ENCODE peak calls at places on chromosomes 12 and 14, in ten cellular contexts. One of them, this sample, is unnamed.

GRCh38 chr14:94601961-94602391 is 10.2 kb upstream of the SERPINA3 start:
- DNase-seq in breast epithelium: peak
- DNase-seq in lower leg skin: peak
- DNase-seq in uterus: peak
- DNase-seq in Peyer's patch: peak
- DNase-seq in erythroblast: no peak
- DNase-seq in A549: peak
- DNase-seq in esophagus squamous epithelium: no peak
- DNase-seq in tibial nerve: peak
- DNase-seq in IMR-90: peak
- DNase-seq in this sample: peak

GRCh38 chr14:91228112-91229004 is 16.1 kb downstream of the GPR68 start:
- DNase-seq in Peyer's patch: peak
- DNase-seq in erythroblast: peak
- DNase-seq in esophagus squamous epithelium: no peak
- DNase-seq in uterus: no peak
- DNase-seq in tibial nerve: no peak
- DNase-seq in breast epithelium: no peak
- DNase-seq in IMR-90: peak
- DNase-seq in lower leg skin: no peak
- DNase-seq in A549: no peak
- DNase-seq in this sample: no peak

GRCh38 chr14:77482422-77482821 is 16.2 kb downstream of the ISM2 start:
- DNase-seq in Peyer's patch: no peak
- DNase-seq in lower leg skin: no peak
- DNase-seq in breast epithelium: no peak
- DNase-seq in erythroblast: no peak
- DNase-seq in IMR-90: no peak
- DNase-seq in A549: no peak
- DNase-seq in uterus: no peak
- DNase-seq in tibial nerve: no peak
- DNase-seq in esophagus squamous epithelium: no peak
- DNase-seq in this sample: no peak

GRCh38 chr12:49339464-49339861 is 2.5 kb upstream of the C1QL4 start:
- DNase-seq in A549: no peak
- DNase-seq in Peyer's patch: no peak
- DNase-seq in esophagus squamous epithelium: no peak
- DNase-seq in breast epithelium: no peak
- DNase-seq in lower leg skin: peak
- DNase-seq in IMR-90: no peak
- DNase-seq in tibial nerve: no peak
- DNase-seq in uterus: no peak
- DNase-seq in erythroblast: peak
- DNase-seq in this sample: no peak

GRCh38 chr14:91249841-91250616 is 5.5 kb upstream of the GPR68 start:
- DNase-seq in IMR-90: no peak
- DNase-seq in esophagus squamous epithelium: no peak
- DNase-seq in A549: peak
- DNase-seq in tibial nerve: no peak
- DNase-seq in lower leg skin: no peak
- DNase-seq in Peyer's patch: peak
- DNase-seq in breast epithelium: no peak
- DNase-seq in uterus: no peak
- DNase-seq in erythroblast: peak
- DNase-seq in this sample: no peak

GRCh38 chr14:96177766-96178377 is 26.8 kb upstream of the BDKRB2 start:
- DNase-seq in IMR-90: no peak
- DNase-seq in A549: no peak
- DNase-seq in Peyer's patch: no peak
- DNase-seq in breast epithelium: peak
- DNase-seq in uterus: peak
- DNase-seq in lower leg skin: no peak
- DNase-seq in esophagus squamous epithelium: no peak
- DNase-seq in tibial nerve: peak
- DNase-seq in erythroblast: no peak
- DNase-seq in this sample: no peak

GRCh38 chr12:116040412-116040811 is 237.1 kb downstream of the MED13L start:
- DNase-seq in uterus: no peak
- DNase-seq in lower leg skin: no peak
- DNase-seq in A549: no peak
- DNase-seq in tibial nerve: no peak
- DNase-seq in breast epithelium: no peak
- DNase-seq in Peyer's patch: no peak
- DNase-seq in esophagus squamous epithelium: no peak
- DNase-seq in erythroblast: no peak
- DNase-seq in IMR-90: peak
- DNase-seq in this sample: no peak

GRCh38 chr12:127296591-127296990 is 970.4 kb upstream of the TMEM132C start:
- DNase-seq in lower leg skin: peak
- DNase-seq in IMR-90: no peak
- DNase-seq in erythroblast: no peak
- DNase-seq in tibial nerve: no peak
- DNase-seq in Peyer's patch: no peak
- DNase-seq in A549: no peak
- DNase-seq in esophagus squamous epithelium: no peak
- DNase-seq in breast epithelium: no peak
- DNase-seq in uterus: no peak
- DNase-seq in this sample: no peak

GRCh38 chr12:112868459-112869041 is 38.2 kb upstream of the OAS1 start:
- DNase-seq in IMR-90: no peak
- DNase-seq in esophagus squamous epithelium: no peak
- DNase-seq in lower leg skin: no peak
- DNase-seq in tibial nerve: no peak
- DNase-seq in erythroblast: no peak
- DNase-seq in breast epithelium: no peak
- DNase-seq in uterus: no peak
- DNase-seq in A549: no peak
- DNase-seq in Peyer's patch: no peak
- DNase-seq in this sample: no peak

GRCh38 chr12:40819427-40820108 is 127.3 kb downstream of the CNTN1 start:
- DNase-seq in IMR-90: no peak
- DNase-seq in breast epithelium: no peak
- DNase-seq in tibial nerve: no peak
- DNase-seq in Peyer's patch: no peak
- DNase-seq in esophagus squamous epithelium: no peak
- DNase-seq in A549: peak
- DNase-seq in lower leg skin: peak
- DNase-seq in erythroblast: no peak
- DNase-seq in uterus: peak
- DNase-seq in this sample: no peak

GRCh38 chr12:100717733-100718067 is 76.9 kb upstream of the ANO4 start:
- DNase-seq in Peyer's patch: no peak
- DNase-seq in esophagus squamous epithelium: no peak
- DNase-seq in erythroblast: no peak
- DNase-seq in tibial nerve: no peak
- DNase-seq in IMR-90: no peak
- DNase-seq in A549: no peak
- DNase-seq in lower leg skin: no peak
- DNase-seq in uterus: no peak
- DNase-seq in breast epithelium: no peak
- DNase-seq in this sample: no peak

GRCh38 chr14:85122690-85123089 is 407.3 kb upstream of the FLRT2 start:
- DNase-seq in breast epithelium: no peak
- DNase-seq in tibial nerve: no peak
- DNase-seq in Peyer's patch: no peak
- DNase-seq in lower leg skin: no peak
- DNase-seq in A549: no peak
- DNase-seq in uterus: no peak
- DNase-seq in esophagus squamous epithelium: no peak
- DNase-seq in erythroblast: no peak
- DNase-seq in IMR-90: peak
- DNase-seq in this sample: no peak

GRCh38 chr12:121570467-121571283 is 10.1 kb downstream of the KDM2B start:
- DNase-seq in Peyer's patch: no peak
- DNase-seq in A549: no peak
- DNase-seq in erythroblast: no peak
- DNase-seq in tibial nerve: no peak
- DNase-seq in IMR-90: peak
- DNase-seq in lower leg skin: no peak
- DNase-seq in esophagus squamous epithelium: no peak
- DNase-seq in breast epithelium: no peak
- DNase-seq in uterus: no peak
- DNase-seq in this sample: no peak
- TF ChIP-seq POLR2A in Peyer's patch: no peak
- TF ChIP-seq POLR2A in A549: no peak
- TF ChIP-seq POLR2A in erythroblast: no peak
- TF ChIP-seq POLR2A in tibial nerve: no peak
- TF ChIP-seq POLR2A in IMR-90: no peak
- TF ChIP-seq POLR2A in lower leg skin: no peak
- TF ChIP-seq POLR2A in esophagus squamous epithelium: no peak
- TF ChIP-seq POLR2A in breast epithelium: no peak
- TF ChIP-seq POLR2A in uterus: no peak
- TF ChIP-seq POLR2A in this sample: no peak

GRCh38 chr14:86971292-86971691 is 1021.7 kb downstream of the GALC start:
- DNase-seq in breast epithelium: no peak
- DNase-seq in uterus: no peak
- DNase-seq in Peyer's patch: no peak
- DNase-seq in esophagus squamous epithelium: no peak
- DNase-seq in lower leg skin: no peak
- DNase-seq in tibial nerve: no peak
- DNase-seq in A549: no peak
- DNase-seq in erythroblast: no peak
- DNase-seq in IMR-90: no peak
- DNase-seq in this sample: no peak
- TF ChIP-seq POLR2A in breast epithelium: no peak
- TF ChIP-seq POLR2A in uterus: no peak
- TF ChIP-seq POLR2A in Peyer's patch: no peak
- TF ChIP-seq POLR2A in esophagus squamous epithelium: no peak
- TF ChIP-seq POLR2A in lower leg skin: no peak
- TF ChIP-seq POLR2A in tibial nerve: no peak
- TF ChIP-seq POLR2A in A549: no peak
- TF ChIP-seq POLR2A in erythroblast: no peak
- TF ChIP-seq POLR2A in IMR-90: no peak
- TF ChIP-seq POLR2A in this sample: no peak

GRCh38 chr12:124388679-124389536 is 94.0 kb downstream of the RFLNA start:
- DNase-seq in esophagus squamous epithelium: no peak
- DNase-seq in uterus: peak
- DNase-seq in A549: peak
- DNase-seq in IMR-90: peak
- DNase-seq in erythroblast: peak
- DNase-seq in breast epithelium: peak
- DNase-seq in Peyer's patch: peak
- DNase-seq in tibial nerve: peak
- DNase-seq in lower leg skin: peak
- DNase-seq in this sample: peak
- TF ChIP-seq POLR2A in esophagus squamous epithelium: peak
- TF ChIP-seq POLR2A in uterus: no peak
- TF ChIP-seq POLR2A in A549: peak
- TF ChIP-seq POLR2A in IMR-90: peak
- TF ChIP-seq POLR2A in erythroblast: no peak
- TF ChIP-seq POLR2A in breast epithelium: no peak
- TF ChIP-seq POLR2A in Peyer's patch: peak
- TF ChIP-seq POLR2A in tibial nerve: no peak
- TF ChIP-seq POLR2A in lower leg skin: no peak
- TF ChIP-seq POLR2A in this sample: peak

GRCh38 chr12:68831751-68832503 is 23.9 kb downstream of the MDM2 start:
- DNase-seq in lower leg skin: no peak
- DNase-seq in A549: no peak
- DNase-seq in esophagus squamous epithelium: no peak
- DNase-seq in IMR-90: no peak
- DNase-seq in Peyer's patch: no peak
- DNase-seq in tibial nerve: no peak
- DNase-seq in erythroblast: no peak
- DNase-seq in uterus: no peak
- DNase-seq in breast epithelium: no peak
- DNase-seq in this sample: no peak
- TF ChIP-seq POLR2A in lower leg skin: no peak
- TF ChIP-seq POLR2A in A549: no peak
- TF ChIP-seq POLR2A in esophagus squamous epithelium: no peak
- TF ChIP-seq POLR2A in IMR-90: no peak
- TF ChIP-seq POLR2A in Peyer's patch: no peak
- TF ChIP-seq POLR2A in tibial nerve: no peak
- TF ChIP-seq POLR2A in erythroblast: no peak
- TF ChIP-seq POLR2A in uterus: no peak
- TF ChIP-seq POLR2A in breast epithelium: no peak
- TF ChIP-seq POLR2A in this sample: no peak

GRCh38 chr12:400828-401227 is 616 bp upstream of the CCDC77 start:
- DNase-seq in breast epithelium: no peak
- DNase-seq in A549: no peak
- DNase-seq in uterus: no peak
- DNase-seq in tibial nerve: no peak
- DNase-seq in lower leg skin: no peak
- DNase-seq in Peyer's patch: no peak
- DNase-seq in erythroblast: no peak
- DNase-seq in esophagus squamous epithelium: no peak
- DNase-seq in IMR-90: no peak
- DNase-seq in this sample: no peak

GRCh38 chr12:402127-402456 is 648 bp downstream of the CCDC77 start:
- DNase-seq in tibial nerve: no peak
- DNase-seq in IMR-90: peak
- DNase-seq in breast epithelium: no peak
- DNase-seq in Peyer's patch: no peak
- DNase-seq in lower leg skin: no peak
- DNase-seq in erythroblast: no peak
- DNase-seq in uterus: no peak
- DNase-seq in esophagus squamous epithelium: no peak
- DNase-seq in A549: peak
- DNase-seq in this sample: no peak

GRCh38 chr12:401235-402126 is at the start of gene CCDC77:
- DNase-seq in esophagus squamous epithelium: no peak
- DNase-seq in breast epithelium: peak
- DNase-seq in Peyer's patch: peak
- DNase-seq in lower leg skin: peak
- DNase-seq in A549: peak
- DNase-seq in IMR-90: peak
- DNase-seq in uterus: peak
- DNase-seq in erythroblast: no peak
- DNase-seq in tibial nerve: peak
- DNase-seq in this sample: peak
- TF ChIP-seq POLR2A in esophagus squamous epithelium: no peak
- TF ChIP-seq POLR2A in breast epithelium: no peak
- TF ChIP-seq POLR2A in Peyer's patch: no peak
- TF ChIP-seq POLR2A in lower leg skin: no peak
- TF ChIP-seq POLR2A in A549: no peak
- TF ChIP-seq POLR2A in IMR-90: no peak
- TF ChIP-seq POLR2A in uterus: no peak
- TF ChIP-seq POLR2A in erythroblast: peak
- TF ChIP-seq POLR2A in tibial nerve: no peak
- TF ChIP-seq POLR2A in this sample: peak

DNA sequence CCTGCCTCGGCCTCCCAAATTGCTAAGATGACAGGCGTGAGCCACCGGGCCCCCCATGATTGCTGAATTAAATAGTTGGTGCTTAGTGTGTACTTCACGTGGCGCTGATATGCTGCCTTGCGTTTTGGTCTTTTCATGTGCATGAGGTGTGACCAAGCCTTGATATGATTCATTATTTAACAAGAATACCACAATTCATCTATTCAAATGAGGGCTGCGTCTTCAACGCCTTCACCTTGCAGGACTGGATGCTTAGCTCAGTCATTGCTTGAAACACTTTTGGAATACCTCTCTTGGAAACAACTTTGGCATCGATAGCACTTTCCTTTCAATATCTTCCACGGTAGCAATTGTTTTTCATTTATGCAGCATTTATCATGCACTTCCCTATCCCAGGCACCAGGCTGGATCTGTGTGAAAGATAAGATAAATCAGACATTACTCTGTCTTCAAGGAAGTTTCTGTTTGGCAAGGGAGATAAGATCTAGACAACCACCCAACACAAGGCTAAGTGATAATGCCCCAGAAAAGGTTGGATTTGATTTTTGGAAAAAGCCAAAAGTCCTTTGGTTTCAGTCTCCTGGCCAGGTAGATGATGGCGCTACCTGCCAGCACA is 1.3 kb upstream of the TEAD4 start:
- DNase-seq in lower leg skin: no peak
- DNase-seq in tibial nerve: no peak
- DNase-seq in esophagus squamous epithelium: no peak
- DNase-seq in uterus: no peak
- DNase-seq in IMR-90: no peak
- DNase-seq in Peyer's patch: no peak
- DNase-seq in breast epithelium: no peak
- DNase-seq in erythroblast: no peak
- DNase-seq in A549: no peak
- DNase-seq in this sample: no peak
- TF ChIP-seq POLR2A in lower leg skin: no peak
- TF ChIP-seq POLR2A in tibial nerve: no peak
- TF ChIP-seq POLR2A in esophagus squamous epithelium: no peak
- TF ChIP-seq POLR2A in uterus: no peak
- TF ChIP-seq POLR2A in IMR-90: no peak
- TF ChIP-seq POLR2A in Peyer's patch: no peak
- TF ChIP-seq POLR2A in breast epithelium: no peak
- TF ChIP-seq POLR2A in erythroblast: no peak
- TF ChIP-seq POLR2A in A549: no peak
- TF ChIP-seq POLR2A in this sample: no peak